ENCODE peak calls at places on chromosomes 2 and 18, in nine cellular contexts. E is A549, P is sigmoid colon, D is spleen, H is upper lobe of left lung, S is NB4, T is Peyer's patch, L is transverse colon, R is gastrocnemius medialis. C is an unnamed sample.

GRCh38 chr2:179460530-179460929 is 195.9 kb upstream of the SESTD1 start:
- DNase-seq in E (no peak), P (no peak), D (no peak), H (no peak), S (peak), T (no peak), L (no peak), R (peak), C (no peak)

GRCh38 chr2:213162515-213163118 is 11.2 kb upstream of the IKZF2 start:
- DNase-seq in E (no peak), P (no peak), D (no peak), H (no peak), S (no peak), T (no peak), L (no peak), R (no peak), C (no peak)

GRCh38 chr18:26215247-26215970 is 10.8 kb upstream of the TAF4B start:
- DNase-seq in E (no peak), P (no peak), D (no peak), H (no peak), S (no peak), T (peak), L (no peak), R (no peak), C (no peak)

GRCh38 chr2:227884511-227884947 is 13.1 kb downstream of the DAW1 start:
- DNase-seq in E (peak), P (no peak), D (peak), H (no peak), S (peak), T (peak), L (peak), R (peak), C (peak)

GRCh38 chr2:134227666-134228065 is 26.2 kb upstream of the MGAT5 start:
- DNase-seq in E (no peak), P (no peak), D (no peak), H (no peak), S (no peak), T (no peak), L (no peak), R (no peak), C (no peak)

GRCh38 chr2:51717318-51717717 is 685.4 kb upstream of the NRXN1 start:
- DNase-seq in E (no peak), P (no peak), D (no peak), H (no peak), S (no peak), T (no peak), L (no peak), R (no peak), C (peak)

GRCh38 chr2:41394541-41394940 is 653.3 kb upstream of the PKDCC start:
- DNase-seq in E (no peak), P (no peak), D (no peak), H (no peak), S (no peak), T (no peak), L (no peak), R (no peak), C (no peak)

GRCh38 chr18:1036926-1037325 is 132.3 kb downstream of the ADCYAP1 start:
- DNase-seq in E (no peak), P (no peak), D (no peak), H (no peak), S (no peak), T (no peak), L (no peak), R (no peak), C (no peak)

GRCh38 chr2:144459937-144460336 is 60.0 kb downstream of the ZEB2 start:
- DNase-seq in E (no peak), P (no peak), D (no peak), H (no peak), S (no peak), T (no peak), L (no peak), R (no peak), C (no peak)

GRCh38 chr2:118865106-118865505 is 17.7 kb upstream of the EN1 start:
- DNase-seq in E (peak), P (no peak), D (no peak), H (no peak), S (peak), T (no peak), L (no peak), R (no peak), C (peak)

GRCh38 chr18:60044290-60045006 is 144.7 kb downstream of the PMAIP1 start:
- DNase-seq in E (peak), P (no peak), D (no peak), H (no peak), S (no peak), T (no peak), L (no peak), R (no peak), C (no peak)

GRCh38 chr2:164782323-164782722 is 59.3 kb downstream of the COBLL1 start:
- DNase-seq in E (no peak), P (no peak), D (no peak), H (no peak), S (no peak), T (no peak), L (no peak), R (no peak), C (no peak)

GRCh38 chr18:21803495-21803894 is 62.9 kb downstream of the MIB1 start:
- DNase-seq in E (no peak), P (no peak), D (no peak), H (no peak), S (peak), T (no peak), L (no peak), R (no peak), C (no peak)

GRCh38 chr2:59249441-59250330 is 1008.6 kb upstream of the FANCL start:
- DNase-seq in E (no peak), P (no peak), D (no peak), H (peak), S (no peak), T (no peak), L (no peak), R (no peak), C (no peak)

GRCh38 chr18:22182884-22183610 is 13.7 kb downstream of the GATA6 start:
- DNase-seq in E (no peak), P (no peak), D (no peak), H (no peak), S (no peak), T (no peak), L (no peak), R (no peak), C (no peak)

GRCh38 chr2:138671566-138671965 is 108.6 kb downstream of the NXPH2 start:
- DNase-seq in E (no peak), P (no peak), D (no peak), H (no peak), S (no peak), T (no peak), L (no peak), R (no peak), C (no peak)

GRCh38 chr2:86622878-86623548 is 652 bp downstream of the RNF103 start:
- DNase-seq in E (peak), P (peak), D (peak), H (peak), S (no peak), T (peak), L (peak), R (peak), C (peak)

GRCh38 chr2:130768191-130768855 is 13.0 kb downstream of the AMER3 start:
- DNase-seq in E (no peak), P (no peak), D (peak), H (peak), S (peak), T (no peak), L (no peak), R (no peak), C (peak)

GRCh38 chr2:26767894-26768487 is 3.9 kb downstream of the SLC35F6 start:
- DNase-seq in E (no peak), P (no peak), D (no peak), H (no peak), S (no peak), T (no peak), L (no peak), R (no peak), C (no peak)

GRCh38 chr2:37211939-37212338 is 15.6 kb downstream of the CEBPZOS start:
- DNase-seq in E (no peak), P (no peak), D (no peak), H (no peak), S (no peak), T (no peak), L (no peak), R (no peak), C (no peak)

GRCh38 chr2:2715036-2715818 is 384.2 kb upstream of the MYT1L start:
- DNase-seq in E (no peak), P (no peak), D (no peak), H (no peak), S (no peak), T (no peak), L (no peak), R (no peak), C (no peak)

DNA sequence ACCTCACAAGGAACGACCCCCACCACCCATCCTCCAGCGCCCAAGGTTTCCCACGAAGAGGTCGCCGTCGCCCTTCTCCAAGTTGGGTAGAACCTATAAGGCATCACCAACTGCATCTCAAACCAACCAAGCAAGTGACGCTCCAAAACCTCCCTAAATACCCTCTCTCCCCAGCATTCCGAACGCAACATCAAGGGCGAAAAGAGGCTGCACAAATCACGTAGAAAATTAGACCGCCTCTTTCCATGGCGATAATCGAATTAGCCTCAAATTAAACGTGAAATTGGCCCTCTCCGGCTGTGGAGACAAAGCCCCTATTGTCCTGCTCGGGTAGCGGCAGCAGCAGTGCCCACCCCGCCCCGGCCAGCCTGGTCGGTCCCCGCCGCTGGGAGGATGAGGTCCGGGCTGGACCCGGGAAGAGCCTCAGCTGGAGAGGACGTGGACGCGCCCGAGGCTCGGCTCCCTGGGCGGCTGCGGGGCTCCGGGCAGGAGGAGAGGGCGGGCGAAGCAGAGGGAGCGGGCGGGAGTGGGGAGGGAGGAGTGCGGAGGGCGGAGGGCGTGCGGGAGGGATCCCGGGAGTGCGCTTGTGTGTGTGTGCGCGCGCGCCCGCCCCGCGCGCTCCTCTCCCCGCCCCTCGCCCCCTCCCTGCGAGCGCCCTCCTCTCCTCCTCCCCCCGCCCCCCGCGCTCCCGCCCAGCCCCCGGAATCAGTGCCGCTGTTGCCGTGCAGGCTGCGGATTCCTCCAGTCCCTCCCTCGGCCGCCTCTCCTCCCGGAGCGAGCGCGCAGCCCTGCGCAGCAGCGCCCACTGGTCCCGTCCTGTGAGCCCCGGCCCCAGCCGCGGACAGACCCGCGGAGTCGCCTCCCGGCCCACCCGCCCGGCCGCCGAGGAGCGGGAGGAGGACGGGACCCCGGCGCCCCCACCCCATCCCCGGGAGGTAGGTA is at the start of gene SPTBN1:
- DNase-seq in E (peak), P (peak), D (peak), H (peak), S (peak), T (peak), L (peak), R (peak), C (peak)
- TF ChIP-seq POLR2A in E (peak), P (peak), D (peak), H (peak), S (no peak), T (no peak), L (peak), R (peak), C (peak)

GRCh38 chr18:50289103-50289433 is 1.6 kb upstream of the CXXC1 start:
- DNase-seq in E (no peak), P (peak), D (no peak), H (no peak), S (no peak), T (no peak), L (no peak), R (no peak), C (no peak)

GRCh38 chr18:50287028-50287440 is 458 bp downstream of the CXXC1 start:
- DNase-seq in E (no peak), P (peak), D (peak), H (peak), S (no peak), T (no peak), L (no peak), R (no peak), C (no peak)

GRCh38 chr18:50286391-50287027 is 983 bp downstream of the CXXC1 start:
- DNase-seq in E (no peak), P (peak), D (peak), H (peak), S (no peak), T (peak), L (peak), R (no peak), C (peak)

GRCh38 chr18:50285631-50286321 is 1.7 kb downstream of the CXXC1 start:
- DNase-seq in E (no peak), P (peak), D (peak), H (peak), S (no peak), T (no peak), L (no peak), R (no peak), C (no peak)

GRCh38 chr18:50287441-50288347 is at the start of gene CXXC1:
- DNase-seq in E (peak), P (peak), D (peak), H (peak), S (peak), T (peak), L (peak), R (peak), C (peak)
- TF ChIP-seq POLR2A in E (peak), P (no peak), D (no peak), H (peak), S (peak), T (peak), L (peak), R (no peak), C (peak)

GRCh38 chr2:239983004-239983778 is 42.0 kb downstream of the NDUFA10 start:
- DNase-seq in E (no peak), P (no peak), D (no peak), H (no peak), S (peak), T (no peak), L (no peak), R (no peak), C (no peak)

GRCh38 chr2:239979243-239980023 is 45.7 kb downstream of the NDUFA10 start:
- DNase-seq in E (no peak), P (no peak), D (no peak), H (no peak), S (peak), T (no peak), L (no peak), R (no peak), C (no peak)

GRCh38 chr2:239985356-239985755 is 39.8 kb downstream of the NDUFA10 start:
- DNase-seq in E (no peak), P (no peak), D (no peak), H (no peak), S (no peak), T (no peak), L (no peak), R (no peak), C (no peak)

DNA sequence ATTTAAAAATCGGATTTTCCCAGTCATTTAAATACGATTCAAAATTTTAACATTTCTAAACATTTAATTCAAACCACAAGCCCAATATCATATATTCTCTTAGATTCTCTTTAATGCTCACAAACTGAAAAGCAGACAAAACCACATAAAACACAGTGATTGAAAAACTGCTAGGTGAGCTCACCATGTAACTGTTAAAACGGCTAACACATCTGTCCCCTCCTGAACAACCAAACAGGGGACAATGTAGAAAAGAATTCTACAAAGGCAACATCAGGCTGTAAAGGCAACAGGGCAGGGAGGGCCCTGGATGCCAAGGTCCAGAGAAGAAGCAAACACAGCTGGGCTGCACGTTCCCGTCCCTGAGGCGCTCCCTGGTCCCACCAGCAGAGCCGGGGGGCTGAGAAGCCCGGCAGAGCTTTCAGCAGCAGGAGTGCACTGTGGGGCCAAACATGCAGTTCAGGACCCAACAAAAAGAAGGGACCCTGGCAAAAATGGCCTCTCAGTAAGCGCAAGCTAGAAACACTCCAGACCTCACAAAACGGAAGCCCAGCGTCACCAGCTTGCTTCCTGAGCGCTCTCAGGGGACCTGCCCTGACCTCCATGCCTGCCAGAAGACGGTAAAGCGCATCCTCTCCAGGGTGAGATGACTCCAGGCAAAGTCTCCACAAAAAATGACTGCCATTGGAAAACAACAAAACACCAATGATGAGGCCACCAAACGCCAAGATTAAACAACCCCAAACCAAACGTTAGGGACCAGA is 40.5 kb downstream of the NDUFA10 start:
- DNase-seq in E (no peak), P (no peak), D (no peak), H (no peak), S (no peak), T (no peak), L (no peak), R (no peak), C (no peak)
- TF ChIP-seq POLR2A in E (no peak), P (no peak), D (no peak), H (no peak), S (no peak), T (no peak), L (no peak), R (no peak), C (no peak)

DNA sequence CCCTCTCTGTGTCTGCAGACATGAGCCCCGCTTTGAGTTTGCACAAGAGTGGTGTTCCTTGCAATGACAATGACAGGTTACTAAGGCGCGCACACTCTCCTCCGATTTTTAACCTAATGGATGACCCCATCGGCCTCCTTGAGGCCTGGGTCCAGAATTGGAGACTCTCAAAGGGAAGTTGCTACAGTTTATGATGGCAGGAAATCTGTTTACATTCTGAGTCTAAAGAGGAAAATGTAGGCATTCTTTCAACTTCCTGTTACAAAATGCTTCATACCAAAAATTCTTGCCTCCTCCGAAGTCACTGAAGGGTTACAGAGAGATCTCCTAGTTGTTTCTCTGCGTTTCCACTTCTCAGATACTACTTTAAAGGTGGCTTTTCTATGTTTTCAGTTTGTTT is 225.3 kb upstream of the AGAP1 start:
- DNase-seq in E (no peak), P (no peak), D (no peak), H (no peak), S (no peak), T (no peak), L (no peak), R (no peak), C (no peak)
- TF ChIP-seq POLR2A in E (no peak), P (no peak), D (no peak), H (no peak), S (no peak), T (no peak), L (no peak), R (no peak), C (no peak)

GRCh38 chr18:50377061-50377798 is 2.4 kb downstream of the SKA1 start:
- DNase-seq in E (no peak), P (no peak), D (no peak), H (no peak), S (no peak), T (no peak), L (no peak), R (no peak), C (no peak)

GRCh38 chr18:50372743-50373142 is 2.1 kb upstream of the SKA1 start:
- DNase-seq in E (no peak), P (no peak), D (no peak), H (no peak), S (peak), T (no peak), L (no peak), R (no peak), C (no peak)

GRCh38 chr18:50374170-50374752 is 585 bp upstream of the SKA1 start:
- DNase-seq in E (no peak), P (no peak), D (no peak), H (no peak), S (no peak), T (no peak), L (no peak), R (no peak), C (no peak)

GRCh38 chr18:50373531-50373930 is 1.3 kb upstream of the SKA1 start:
- DNase-seq in E (no peak), P (no peak), D (no peak), H (no peak), S (no peak), T (no peak), L (peak), R (no peak), C (no peak)

DNA sequence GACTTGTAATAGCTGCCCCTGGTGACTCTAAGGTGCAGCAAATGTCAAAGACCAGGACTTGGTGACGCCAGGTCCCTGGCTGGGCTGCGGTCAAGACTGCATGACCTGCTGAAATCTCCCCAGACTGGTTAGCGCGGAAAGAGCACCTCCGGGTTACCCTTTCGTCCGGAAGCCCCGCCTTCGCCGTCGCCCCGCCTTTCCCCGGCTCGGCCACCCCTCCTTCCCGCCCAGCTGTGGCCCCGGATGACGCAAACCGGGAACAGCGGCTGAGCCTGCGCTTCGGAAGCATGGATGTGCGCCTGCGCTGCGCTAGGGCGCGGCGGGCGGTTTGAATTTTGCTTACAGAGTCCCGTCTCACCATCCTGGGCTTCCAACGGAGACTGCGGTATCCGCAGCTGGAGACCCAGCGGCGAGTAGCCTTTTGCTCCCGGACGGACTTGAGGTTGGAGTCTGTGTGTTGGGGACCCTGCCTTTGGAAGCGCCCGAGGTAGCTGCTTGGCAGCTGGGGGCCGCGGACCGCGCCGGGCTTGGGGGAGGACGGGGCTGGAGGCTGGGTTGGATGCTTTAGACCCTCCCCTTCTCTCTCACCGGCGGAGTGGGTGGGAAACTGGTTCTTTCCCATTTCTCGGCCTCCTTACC is at the start of gene SKA1:
- DNase-seq in E (peak), P (peak), D (peak), H (peak), S (peak), T (peak), L (peak), R (peak), C (peak)
- TF ChIP-seq POLR2A in E (peak), P (no peak), D (peak), H (no peak), S (peak), T (peak), L (peak), R (peak), C (peak)

GRCh38 chr2:189674374-189675112 is at the start of gene ANKAR:
- DNase-seq in E (peak), P (peak), D (peak), H (peak), S (peak), T (peak), L (peak), R (peak), C (peak)
- TF ChIP-seq POLR2A in E (peak), P (peak), D (no peak), H (peak), S (no peak), T (peak), L (peak), R (peak), C (peak)